ENCODE peak calls at places on chromosomes 5 and 9, in nine cellular contexts. One of them, this sample, is unnamed.

GRCh38 chr5:56306433-56307150 is 73.5 kb upstream of the ANKRD55 start:
- DNase-seq in neural crest cell: no peak
- DNase-seq in AG10803: no peak
- DNase-seq in Peyer's patch: no peak
- DNase-seq in A549: no peak
- DNase-seq in HFFc6: no peak
- DNase-seq in K562: no peak
- DNase-seq in nephron progenitor cell: no peak
- DNase-seq in IMR-90: no peak
- DNase-seq in this sample: no peak

GRCh38 chr5:74639538-74640449 is 734 bp downstream of the ENC1 start:
- DNase-seq in Peyer's patch: no peak
- DNase-seq in K562: no peak
- DNase-seq in nephron progenitor cell: peak
- DNase-seq in A549: peak
- DNase-seq in neural crest cell: no peak
- DNase-seq in HFFc6: peak
- DNase-seq in IMR-90: peak
- DNase-seq in AG10803: peak
- DNase-seq in this sample: peak

GRCh38 chr5:35306716-35307365 is 76.6 kb upstream of the PRLR start:
- DNase-seq in AG10803: no peak
- DNase-seq in nephron progenitor cell: no peak
- DNase-seq in IMR-90: no peak
- DNase-seq in A549: no peak
- DNase-seq in K562: no peak
- DNase-seq in neural crest cell: no peak
- DNase-seq in Peyer's patch: no peak
- DNase-seq in HFFc6: no peak
- DNase-seq in this sample: no peak

GRCh38 chr9:4742246-4742645 is 1.2 kb upstream of the AK3 start:
- DNase-seq in nephron progenitor cell: no peak
- DNase-seq in Peyer's patch: no peak
- DNase-seq in AG10803: no peak
- DNase-seq in A549: no peak
- DNase-seq in neural crest cell: no peak
- DNase-seq in IMR-90: no peak
- DNase-seq in HFFc6: no peak
- DNase-seq in K562: no peak
- DNase-seq in this sample: no peak

GRCh38 chr9:131487001-131487400 is 15.7 kb upstream of the POMT1 start:
- DNase-seq in Peyer's patch: no peak
- DNase-seq in A549: no peak
- DNase-seq in K562: no peak
- DNase-seq in IMR-90: no peak
- DNase-seq in HFFc6: no peak
- DNase-seq in AG10803: no peak
- DNase-seq in nephron progenitor cell: no peak
- DNase-seq in neural crest cell: no peak
- DNase-seq in this sample: no peak

GRCh38 chr9:13387668-13388124 is 108.2 kb upstream of the MPDZ start:
- DNase-seq in HFFc6: no peak
- DNase-seq in nephron progenitor cell: no peak
- DNase-seq in A549: no peak
- DNase-seq in AG10803: peak
- DNase-seq in K562: no peak
- DNase-seq in IMR-90: no peak
- DNase-seq in neural crest cell: no peak
- DNase-seq in Peyer's patch: no peak
- DNase-seq in this sample: no peak

GRCh38 chr5:175460126-175460525 is 16.1 kb upstream of the DRD1 start:
- DNase-seq in K562: no peak
- DNase-seq in nephron progenitor cell: no peak
- DNase-seq in A549: peak
- DNase-seq in neural crest cell: no peak
- DNase-seq in AG10803: no peak
- DNase-seq in IMR-90: peak
- DNase-seq in Peyer's patch: no peak
- DNase-seq in HFFc6: peak
- DNase-seq in this sample: no peak

GRCh38 chr5:1325870-1326546 is 18.9 kb downstream of the CLPTM1L start:
- DNase-seq in Peyer's patch: peak
- DNase-seq in IMR-90: no peak
- DNase-seq in AG10803: peak
- DNase-seq in K562: no peak
- DNase-seq in nephron progenitor cell: no peak
- DNase-seq in neural crest cell: no peak
- DNase-seq in A549: peak
- DNase-seq in HFFc6: no peak
- DNase-seq in this sample: no peak

GRCh38 chr9:15509931-15510788 is 610 bp downstream of the PSIP1 start:
- DNase-seq in Peyer's patch: peak
- DNase-seq in HFFc6: no peak
- DNase-seq in A549: peak
- DNase-seq in IMR-90: no peak
- DNase-seq in neural crest cell: peak
- DNase-seq in K562: peak
- DNase-seq in nephron progenitor cell: no peak
- DNase-seq in AG10803: peak
- DNase-seq in this sample: peak

GRCh38 chr5:132070460-132071337 is 2.9 kb upstream of the CSF2 start:
- DNase-seq in A549: no peak
- DNase-seq in K562: peak
- DNase-seq in AG10803: peak
- DNase-seq in HFFc6: peak
- DNase-seq in Peyer's patch: no peak
- DNase-seq in nephron progenitor cell: no peak
- DNase-seq in IMR-90: peak
- DNase-seq in neural crest cell: no peak
- DNase-seq in this sample: no peak

GRCh38 chr9:76603448-76603895 is 144.5 kb downstream of the GCNT1 start:
- DNase-seq in Peyer's patch: no peak
- DNase-seq in nephron progenitor cell: no peak
- DNase-seq in AG10803: peak
- DNase-seq in HFFc6: no peak
- DNase-seq in IMR-90: peak
- DNase-seq in neural crest cell: no peak
- DNase-seq in K562: no peak
- DNase-seq in A549: no peak
- DNase-seq in this sample: no peak

GRCh38 chr9:136345281-136346156 is 18.0 kb downstream of the DNLZ start:
- DNase-seq in IMR-90: no peak
- DNase-seq in HFFc6: peak
- DNase-seq in neural crest cell: peak
- DNase-seq in AG10803: peak
- DNase-seq in K562: peak
- DNase-seq in nephron progenitor cell: peak
- DNase-seq in Peyer's patch: peak
- DNase-seq in A549: peak
- DNase-seq in this sample: peak

GRCh38 chr5:147393866-147394265 is 116.0 kb downstream of the DPYSL3 start:
- DNase-seq in K562: no peak
- DNase-seq in HFFc6: no peak
- DNase-seq in IMR-90: no peak
- DNase-seq in Peyer's patch: no peak
- DNase-seq in neural crest cell: no peak
- DNase-seq in A549: no peak
- DNase-seq in nephron progenitor cell: peak
- DNase-seq in AG10803: no peak
- DNase-seq in this sample: peak
- TF ChIP-seq CTCF in K562: no peak
- TF ChIP-seq CTCF in HFFc6: peak
- TF ChIP-seq CTCF in IMR-90: peak
- TF ChIP-seq CTCF in Peyer's patch: no peak
- TF ChIP-seq CTCF in neural crest cell: peak
- TF ChIP-seq CTCF in A549: no peak
- TF ChIP-seq CTCF in nephron progenitor cell: peak
- TF ChIP-seq CTCF in AG10803: peak
- TF ChIP-seq CTCF in this sample: peak

GRCh38 chr9:85027870-85028269 is 358.3 kb downstream of the NTRK2 start:
- DNase-seq in neural crest cell: no peak
- DNase-seq in HFFc6: no peak
- DNase-seq in AG10803: no peak
- DNase-seq in A549: no peak
- DNase-seq in K562: no peak
- DNase-seq in nephron progenitor cell: no peak
- DNase-seq in IMR-90: no peak
- DNase-seq in Peyer's patch: no peak
- DNase-seq in this sample: no peak

GRCh38 chr9:85020791-85021190 is 351.3 kb downstream of the NTRK2 start:
- DNase-seq in IMR-90: no peak
- DNase-seq in Peyer's patch: no peak
- DNase-seq in AG10803: no peak
- DNase-seq in neural crest cell: no peak
- DNase-seq in K562: no peak
- DNase-seq in HFFc6: no peak
- DNase-seq in A549: no peak
- DNase-seq in nephron progenitor cell: no peak
- DNase-seq in this sample: no peak

GRCh38 chr9:85021686-85022085 is 352.2 kb downstream of the NTRK2 start:
- DNase-seq in Peyer's patch: no peak
- DNase-seq in nephron progenitor cell: no peak
- DNase-seq in A549: no peak
- DNase-seq in K562: no peak
- DNase-seq in neural crest cell: no peak
- DNase-seq in IMR-90: no peak
- DNase-seq in HFFc6: no peak
- DNase-seq in AG10803: no peak
- DNase-seq in this sample: no peak

DNA sequence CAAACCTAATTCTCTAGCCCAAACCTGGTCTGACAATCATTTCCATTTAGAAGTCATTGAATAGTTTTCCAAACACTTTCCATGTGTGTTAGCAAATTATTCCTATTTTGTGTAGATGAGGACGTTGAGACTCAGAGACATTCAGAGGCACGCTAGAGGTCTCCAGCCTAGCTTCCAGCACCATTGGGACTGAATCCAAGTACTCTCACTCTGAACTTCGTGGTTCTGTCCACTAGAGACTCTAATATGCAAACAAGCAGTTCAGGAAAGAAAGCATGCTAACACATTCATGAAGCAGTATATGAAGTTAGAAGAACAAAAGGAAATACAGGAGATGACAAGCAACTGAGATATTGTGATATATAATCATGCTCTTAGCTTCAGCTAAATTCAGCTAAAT is 354.8 kb downstream of the NTRK2 start:
- DNase-seq in HFFc6: no peak
- DNase-seq in K562: no peak
- DNase-seq in IMR-90: no peak
- DNase-seq in AG10803: no peak
- DNase-seq in Peyer's patch: no peak
- DNase-seq in A549: no peak
- DNase-seq in neural crest cell: no peak
- DNase-seq in nephron progenitor cell: no peak
- DNase-seq in this sample: no peak
- TF ChIP-seq CTCF in HFFc6: no peak
- TF ChIP-seq CTCF in K562: no peak
- TF ChIP-seq CTCF in IMR-90: no peak
- TF ChIP-seq CTCF in AG10803: no peak
- TF ChIP-seq CTCF in Peyer's patch: no peak
- TF ChIP-seq CTCF in A549: no peak
- TF ChIP-seq CTCF in neural crest cell: no peak
- TF ChIP-seq CTCF in nephron progenitor cell: no peak
- TF ChIP-seq CTCF in this sample: no peak

GRCh38 chr9:123268240-123268949 is at the start of gene STRBP:
- DNase-seq in nephron progenitor cell: peak
- DNase-seq in A549: peak
- DNase-seq in AG10803: peak
- DNase-seq in HFFc6: peak
- DNase-seq in Peyer's patch: peak
- DNase-seq in IMR-90: peak
- DNase-seq in neural crest cell: peak
- DNase-seq in K562: peak
- DNase-seq in this sample: peak
- TF ChIP-seq CTCF in nephron progenitor cell: no peak
- TF ChIP-seq CTCF in A549: no peak
- TF ChIP-seq CTCF in AG10803: no peak
- TF ChIP-seq CTCF in HFFc6: no peak
- TF ChIP-seq CTCF in Peyer's patch: no peak
- TF ChIP-seq CTCF in IMR-90: peak
- TF ChIP-seq CTCF in neural crest cell: no peak
- TF ChIP-seq CTCF in K562: peak
- TF ChIP-seq CTCF in this sample: no peak

DNA sequence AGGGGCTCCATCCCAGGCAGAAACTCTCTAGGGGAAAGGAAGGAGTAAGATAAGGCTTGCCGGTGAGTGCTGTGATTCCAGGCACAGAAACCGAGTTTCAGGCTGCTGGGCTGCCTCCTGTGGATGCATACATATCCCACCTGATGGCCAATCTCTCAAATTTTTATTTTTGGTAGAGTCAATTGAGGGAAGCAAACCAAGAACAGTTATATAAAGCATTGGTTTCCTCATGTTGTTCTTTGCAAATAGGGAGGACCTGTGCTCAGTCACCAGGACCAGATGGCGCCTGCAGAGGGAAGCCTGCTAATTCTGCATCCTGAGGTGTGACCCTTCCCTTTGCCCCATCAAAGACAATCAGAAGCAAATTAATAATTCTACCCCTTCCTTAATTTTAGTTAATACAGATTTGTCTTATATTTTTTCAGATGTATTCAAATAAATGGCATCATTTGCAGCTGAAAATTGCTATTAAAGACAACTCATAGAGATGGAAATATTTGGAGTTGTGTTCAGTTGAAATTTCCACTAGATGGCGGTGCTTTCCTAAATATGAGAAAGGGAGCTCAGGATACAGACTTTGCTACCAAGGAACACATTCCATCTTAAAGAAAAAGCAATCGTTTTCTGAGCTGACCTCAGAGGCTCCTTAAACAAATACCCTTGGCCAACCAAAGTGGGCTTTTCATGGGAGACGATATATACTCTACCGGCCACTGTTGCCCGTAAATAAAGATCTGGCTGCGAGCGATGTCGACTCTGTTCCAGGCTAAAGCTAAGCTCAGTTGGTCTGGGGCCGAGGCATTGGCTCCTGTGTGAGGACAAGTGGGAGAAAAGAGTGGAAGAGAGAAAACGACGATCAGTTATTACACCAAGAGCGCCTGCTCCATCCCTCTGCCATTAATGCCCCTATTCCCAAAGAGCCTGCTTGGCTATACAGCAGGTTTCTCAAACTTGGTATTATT is 225.7 kb upstream of the KLF9 start:
- DNase-seq in IMR-90: peak
- DNase-seq in HFFc6: peak
- DNase-seq in Peyer's patch: no peak
- DNase-seq in K562: no peak
- DNase-seq in AG10803: peak
- DNase-seq in A549: peak
- DNase-seq in nephron progenitor cell: no peak
- DNase-seq in neural crest cell: peak
- DNase-seq in this sample: peak
- TF ChIP-seq CTCF in IMR-90: peak
- TF ChIP-seq CTCF in HFFc6: peak
- TF ChIP-seq CTCF in Peyer's patch: peak
- TF ChIP-seq CTCF in K562: peak
- TF ChIP-seq CTCF in AG10803: peak
- TF ChIP-seq CTCF in A549: peak
- TF ChIP-seq CTCF in nephron progenitor cell: peak
- TF ChIP-seq CTCF in neural crest cell: peak
- TF ChIP-seq CTCF in this sample: peak